ENCODE peak calls at places on chromosomes 3 and 15, in nine cellular contexts. E is ovary, M is heart left ventricle, U is WERI-Rb-1, C is body of pancreas, A is fibroblast of villous mesenchyme, N is NB4, L is lower lobe of right lung, I is fibroblast of mammary gland. K is an unnamed sample.

GRCh38 chr15:81768773-81769172 is 277.0 kb downstream of the MEX3B start:
- DNase-seq in E (no peak), M (no peak), U (no peak), C (no peak), A (no peak), N (no peak), L (no peak), I (no peak), K (no peak)

GRCh38 chr3:42839616-42840015 is 30.4 kb downstream of the ACKR2 start:
- DNase-seq in E (peak; percentile 50), M (no peak), U (peak; percentile 51), C (peak; percentile 47), A (peak; percentile 71), N (peak; percentile 61), L (no peak), I (peak; percentile 78), K (peak; percentile 67)

GRCh38 chr15:40070166-40070557 is 31.2 kb upstream of the SRP14 start:
- DNase-seq in E (no peak), M (no peak), U (peak; percentile 71), C (no peak), A (no peak), N (no peak), L (no peak), I (no peak), K (no peak)

GRCh38 chr3:126300761-126301481 is 56.3 kb downstream of the KLF15 start:
- DNase-seq in E (peak; percentile 51), M (peak; percentile 59), U (no peak), C (peak; percentile 50), A (peak; percentile 61), N (no peak), L (peak; percentile 72), I (no peak), K (no peak)

GRCh38 chr3:65669163-65669875 is 369.4 kb downstream of the MAGI1 start:
- DNase-seq in E (no peak), M (no peak), U (no peak), C (peak; percentile 8), A (peak; percentile 70), N (no peak), L (no peak), I (peak; percentile 56), K (peak; percentile 17)

GRCh38 chr3:149839874-149840273 is 26.9 kb downstream of the RNF13 start:
- DNase-seq in E (no peak), M (no peak), U (no peak), C (no peak), A (peak; percentile 11), N (no peak), L (no peak), I (no peak), K (no peak)

GRCh38 chr3:186669378-186670084 is 3.7 kb downstream of the HRG start:
- DNase-seq in E (no peak), M (no peak), U (no peak), C (no peak), A (no peak), N (no peak), L (no peak), I (no peak), K (no peak)

GRCh38 chr15:49439678-49440375 is 16.8 kb downstream of the FGF7 start:
- DNase-seq in E (no peak), M (no peak), U (no peak), C (no peak), A (no peak), N (peak; percentile 8), L (no peak), I (no peak), K (no peak)

GRCh38 chr3:71380096-71380495 is 203.4 kb downstream of the FOXP1 start:
- DNase-seq in E (no peak), M (no peak), U (no peak), C (no peak), A (no peak), N (peak; percentile 23), L (no peak), I (peak; percentile 26), K (no peak)

GRCh38 chr3:71051893-71052687 is 531.4 kb downstream of the FOXP1 start:
- DNase-seq in E (no peak), M (no peak), U (no peak), C (no peak), A (peak; percentile 89), N (peak; percentile 62), L (no peak), I (peak; percentile 80), K (peak; percentile 57)

GRCh38 chr3:23389686-23390085 is 186.6 kb downstream of the UBE2E2 start:
- DNase-seq in E (no peak), M (no peak), U (no peak), C (no peak), A (no peak), N (no peak), L (no peak), I (no peak), K (no peak)

GRCh38 chr3:4984511-4984864 is 5.3 kb downstream of the BHLHE40 start:
- DNase-seq in E (no peak), M (no peak), U (no peak), C (no peak), A (peak; percentile 64), N (no peak), L (no peak), I (no peak), K (no peak)

GRCh38 chr3:59374812-59375211 is 325.0 kb upstream of the CFAP20DC start:
- DNase-seq in E (no peak), M (no peak), U (no peak), C (no peak), A (no peak), N (no peak), L (no peak), I (no peak), K (no peak)

GRCh38 chr3:179546814-179547241 is 15.9 kb upstream of the ACTL6A start:
- DNase-seq in E (no peak), M (no peak), U (no peak), C (peak; percentile 78), A (no peak), N (no peak), L (no peak), I (no peak), K (no peak)

GRCh38 chr15:75200765-75201608 is 695 bp upstream of the C15orf39 start:
- DNase-seq in E (peak; percentile 63), M (no peak), U (peak; percentile 35), C (peak; percentile 92), A (peak; percentile 55), N (peak; percentile 49), L (peak; percentile 83), I (no peak), K (peak; percentile 66)

GRCh38 chr3:112811917-112812660 is 34.6 kb downstream of the CD200R1L start:
- DNase-seq in E (no peak), M (no peak), U (no peak), C (no peak), A (peak; percentile 87), N (peak; percentile 60), L (no peak), I (no peak), K (no peak)

GRCh38 chr15:46309914-46310313 is 675.1 kb downstream of the SQOR start:
- DNase-seq in E (no peak), M (no peak), U (peak; percentile 46), C (no peak), A (no peak), N (no peak), L (no peak), I (no peak), K (no peak)

GRCh38 chr3:136042608-136043221 is 77.2 kb downstream of the PPP2R3A start:
- DNase-seq in E (no peak), M (no peak), U (no peak), C (no peak), A (peak; percentile 72), N (peak; percentile 51), L (no peak), I (peak; percentile 74), K (peak; percentile 67)

GRCh38 chr15:22895465-22896190 is 57.2 kb downstream of the NIPA2 start:
- DNase-seq in E (no peak), M (no peak), U (no peak), C (no peak), A (peak; percentile 54), N (peak; percentile 28), L (no peak), I (peak; percentile 56), K (no peak)

GRCh38 chr3:133152821-133153220 is 114.6 kb downstream of the TMEM108 start:
- DNase-seq in E (no peak), M (no peak), U (no peak), C (no peak), A (no peak), N (no peak), L (no peak), I (no peak), K (no peak)
- H3K4me3 ChIP-seq in E (no peak overlapping the region), M (no peak overlapping the region), U (no peak overlapping the region), C (no peak overlapping the region), A (no peak overlapping the region), N (no peak overlapping the region), L (no peak overlapping the region), I (no peak overlapping the region), K (no peak overlapping the region)

GRCh38 chr15:80140909-80141308 is 11.9 kb upstream of the FAH start:
- DNase-seq in E (no peak), M (no peak), U (no peak), C (no peak), A (no peak), N (no peak), L (no peak), I (no peak), K (no peak)

GRCh38 chr15:80141916-80142598 is 10.7 kb upstream of the FAH start:
- DNase-seq in E (no peak), M (no peak), U (no peak), C (no peak), A (no peak), N (no peak), L (no peak), I (no peak), K (no peak)

GRCh38 chr15:80138962-80139361 is 13.8 kb upstream of the FAH start:
- DNase-seq in E (no peak), M (no peak), U (no peak), C (no peak), A (no peak), N (no peak), L (no peak), I (no peak), K (no peak)

GRCh38 chr15:80142646-80143045 is 10.2 kb upstream of the FAH start:
- DNase-seq in E (no peak), M (no peak), U (no peak), C (no peak), A (no peak), N (no peak), L (no peak), I (no peak), K (no peak)
- H3K4me3 ChIP-seq in E (no peak overlapping the region), M (no peak overlapping the region), U (no peak overlapping the region), C (no peak overlapping the region), A (no peak overlapping the region), N (no peak overlapping the region), L (no peak overlapping the region), I (no peak overlapping the region), K (no peak overlapping the region)

DNA sequence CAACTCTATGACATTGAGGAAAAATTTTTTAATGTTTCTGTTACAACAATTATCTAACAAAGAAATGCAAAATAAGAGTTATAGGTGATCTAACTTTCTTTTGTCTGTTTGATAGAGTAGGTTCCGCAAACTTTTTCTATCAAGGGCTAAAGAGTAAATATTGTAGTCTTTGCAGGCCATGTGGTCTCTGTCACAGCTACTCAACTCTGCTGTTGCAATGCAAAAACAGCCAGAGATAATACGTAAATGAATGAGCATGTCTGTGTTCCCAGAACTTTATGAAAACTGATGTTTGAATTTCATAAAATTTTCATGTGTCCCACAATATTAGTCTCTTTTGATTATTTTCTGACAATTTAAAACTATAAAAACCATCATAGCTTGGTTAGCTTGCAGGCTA is 73.3 kb downstream of the SLC24A1 start:
- DNase-seq in E (no peak), M (no peak), U (no peak), C (no peak), A (peak; percentile 63), N (no peak), L (no peak), I (no peak), K (no peak)
- H3K4me3 ChIP-seq in E (no peak overlapping the region), M (no peak overlapping the region), U (no peak overlapping the region), C (no peak overlapping the region), A (no peak overlapping the region), N (no peak overlapping the region), L (no peak overlapping the region), I (no peak overlapping the region), K (no peak overlapping the region)

GRCh38 chr3:18019178-18019530 is 276.7 kb upstream of the TBC1D5 start:
- DNase-seq in E (no peak), M (no peak), U (no peak), C (no peak), A (no peak), N (no peak), L (no peak), I (no peak), K (no peak)
- H3K4me3 ChIP-seq in E (no peak overlapping the region), M (no peak overlapping the region), U (no peak overlapping the region), C (no peak overlapping the region), A (no peak overlapping the region), N (no peak overlapping the region), L (no peak overlapping the region), I (no peak overlapping the region), K (no peak overlapping the region)